ENCODE peak calls at places on chromosomes 16 and 17, in seven cellular contexts. Y is brain microvascular endothelial cell, V is Right ventricle myocardium superior, B is NCI-H1105 treated with DMSO at 0.1 percent for 48 hours, Z is ACHN, G is NCI-H1694, Q is spleen. M is an unnamed sample.

GRCh38 chr16:56606071-56606687 is 2.2 kb upstream of the MT2A start:
- DNase-seq in Y (peak; percentile 62), B (no peak), Z (peak; percentile 78), Q (no peak), G (no peak), V (no peak), M (peak; percentile 78)

GRCh38 chr16:64174327-64174726 is 947.5 kb downstream of the CDH11 start:
- DNase-seq in Z (no peak), Q (no peak), B (no peak), V (no peak), Y (no peak), G (no peak), M (no peak)

GRCh38 chr17:75875182-75875939 is 3.0 kb downstream of the TRIM47 start:
- DNase-seq in Y (no peak), Z (no peak), V (peak; percentile 65), Q (no peak), G (no peak), B (no peak), M (no peak)

GRCh38 chr17:57853695-57854094 is 3.9 kb upstream of the MRPS23 start:
- DNase-seq in Z (no peak), G (no peak), V (peak; percentile 76), B (no peak), Q (no peak), Y (no peak), M (no peak)

GRCh38 chr17:66963521-66964082 is 905 bp upstream of the CACNG4 start:
- DNase-seq in Q (no peak), B (no peak), V (no peak), Z (no peak), G (no peak), Y (no peak), M (no peak)

GRCh38 chr16:87324411-87325275 is 7.5 kb upstream of the C16orf95 start:
- DNase-seq in Y (no peak), Z (peak; percentile 46), G (peak; percentile 41), B (peak; percentile 12), V (peak; percentile 55), Q (peak; percentile 84), M (peak; percentile 77)

GRCh38 chr17:4807534-4808377 is 804 bp downstream of the PLD2 start:
- DNase-seq in Y (no peak), Z (no peak), G (no peak), V (peak; percentile 49), B (no peak), Q (no peak), M (peak; percentile 44)

GRCh38 chr17:68511671-68512246 is 471 bp upstream of the PRKAR1A start:
- DNase-seq in G (peak; percentile 55), V (peak; percentile 88), Y (peak; percentile 46), Q (peak; percentile 95), Z (peak; percentile 65), B (peak; percentile 80), M (peak; percentile 73)

GRCh38 chr16:7025616-7026190 is 306.9 kb upstream of the RBFOX1 start:
- DNase-seq in G (peak; percentile 64), B (peak; percentile 5), Q (peak; percentile 78), Z (peak; percentile 79), V (peak; percentile 75), Y (peak; percentile 0), M (peak; percentile 63)

GRCh38 chr17:20242271-20242670 is 225.1 kb downstream of the LGALS9B start:
- DNase-seq in B (no peak), G (no peak), Z (no peak), V (no peak), Y (no peak), Q (no peak), M (no peak)

GRCh38 chr16:74760007-74760767 is 14.4 kb downstream of the FA2H start:
- DNase-seq in G (no peak), Q (peak; percentile 38), Y (peak; percentile 61), Z (peak; percentile 98), V (no peak), B (no peak), M (peak; percentile 84)

GRCh38 chr17:77892469-77893143 is 65.9 kb upstream of the TNRC6C start:
- DNase-seq in V (no peak), Q (peak; percentile 70), B (no peak), G (peak; percentile 35), Y (no peak), Z (peak; percentile 18), M (no peak)

GRCh38 chr16:55470533-55471371 is 8.2 kb upstream of the MMP2 start:
- DNase-seq in B (no peak), G (no peak), Q (no peak), Z (peak; percentile 14), V (peak; percentile 57), Y (no peak), M (no peak)

GRCh38 chr16:68417711-68418301 is 30.5 kb downstream of the SMPD3 start:
- DNase-seq in Z (no peak), Q (peak; percentile 89), V (peak; percentile 55), B (peak; percentile 54), G (no peak), Y (no peak), M (no peak)

GRCh38 chr17:49577651-49577935 is 1.9 kb downstream of the NXPH3 start:
- DNase-seq in Y (no peak), B (no peak), Z (no peak), V (no peak), Q (no peak), G (no peak), M (no peak)

GRCh38 chr17:4480929-4481898 is 17.5 kb upstream of the SPNS2 start:
- DNase-seq in B (no peak), Q (peak; percentile 86), G (no peak), Y (no peak), Z (peak; percentile 68), V (no peak), M (no peak)

M was measured in A549.